ENCODE peak calls at places on chromosomes 11 and 22, in four cellular contexts. One of them, this sample, is unnamed.

GRCh38 chr11:119365071-119365591 is 16.4 kb downstream of the USP2 start:
- DNase-seq in spleen: peak; percentile 49
- DNase-seq in PC-9: no peak
- DNase-seq in neural progenitor cell: no peak
- DNase-seq in this sample: no peak

GRCh38 chr11:64436025-64436424 is 77.1 kb downstream of the RPS6KA4 start:
- DNase-seq in spleen: no peak
- DNase-seq in PC-9: peak; percentile 62
- DNase-seq in neural progenitor cell: no peak
- DNase-seq in this sample: no peak

GRCh38 chr11:120147950-120148270 is 10.0 kb upstream of the TRIM29 start:
- DNase-seq in spleen: no peak
- DNase-seq in PC-9: no peak
- DNase-seq in neural progenitor cell: no peak
- DNase-seq in this sample: no peak

GRCh38 chr11:65014146-65014960 is at the start of gene ARL2:
- DNase-seq in spleen: peak; percentile 95
- DNase-seq in PC-9: peak; percentile 91
- DNase-seq in neural progenitor cell: no peak
- DNase-seq in this sample: peak; percentile 77

GRCh38 chr11:132125855-132126841 is 755.7 kb downstream of the NTM start:
- DNase-seq in spleen: no peak
- DNase-seq in PC-9: no peak
- DNase-seq in neural progenitor cell: peak; percentile 52
- DNase-seq in this sample: no peak

GRCh38 chr11:45089845-45090499 is 56.5 kb upstream of the PRDM11 start:
- DNase-seq in spleen: no peak
- DNase-seq in PC-9: no peak
- DNase-seq in neural progenitor cell: peak; percentile 63
- DNase-seq in this sample: peak; percentile 24

GRCh38 chr11:3949132-3949531 is 93.7 kb downstream of the STIM1 start:
- DNase-seq in spleen: no peak
- DNase-seq in PC-9: no peak
- DNase-seq in neural progenitor cell: no peak
- DNase-seq in this sample: no peak

GRCh38 chr11:65842144-65842543 is 8.4 kb downstream of the SNX32 start:
- DNase-seq in spleen: no peak
- DNase-seq in PC-9: no peak
- DNase-seq in neural progenitor cell: no peak
- DNase-seq in this sample: no peak

GRCh38 chr11:133303262-133303661 is 229.0 kb downstream of the OPCML start:
- DNase-seq in spleen: no peak
- DNase-seq in PC-9: no peak
- DNase-seq in neural progenitor cell: no peak
- DNase-seq in this sample: no peak

GRCh38 chr22:49765091-49765771 is 62.4 kb downstream of the BRD1 start:
- DNase-seq in spleen: peak; percentile 66
- DNase-seq in PC-9: no peak
- DNase-seq in neural progenitor cell: no peak
- DNase-seq in this sample: no peak

GRCh38 chr11:62505112-62505783 is 41.4 kb downstream of the AHNAK start:
- DNase-seq in spleen: no peak
- DNase-seq in PC-9: no peak
- DNase-seq in neural progenitor cell: peak; percentile 63
- DNase-seq in this sample: no peak

GRCh38 chr11:22787565-22788162 is 41.9 kb downstream of the SVIP start:
- DNase-seq in spleen: no peak
- DNase-seq in PC-9: peak; percentile 12
- DNase-seq in neural progenitor cell: peak; percentile 71
- DNase-seq in this sample: peak; percentile 34

GRCh38 chr11:66479741-66480115 is 506 bp upstream of the DPP3 start:
- DNase-seq in spleen: no peak
- DNase-seq in PC-9: no peak
- DNase-seq in neural progenitor cell: no peak
- DNase-seq in this sample: peak; percentile 89

GRCh38 chr11:3091846-3092602 is 34.8 kb upstream of the CARS1 start:
- DNase-seq in spleen: peak; percentile 93
- DNase-seq in PC-9: peak; percentile 72
- DNase-seq in neural progenitor cell: peak; percentile 85
- DNase-seq in this sample: peak; percentile 90

GRCh38 chr11:125170406-125171031 is 6.0 kb downstream of the PKNOX2 start:
- DNase-seq in spleen: no peak
- DNase-seq in PC-9: no peak
- DNase-seq in neural progenitor cell: peak; percentile 65
- DNase-seq in this sample: no peak

GRCh38 chr11:87463486-87464102 is 425.9 kb downstream of the TMEM135 start:
- DNase-seq in spleen: no peak
- DNase-seq in PC-9: peak; percentile 3
- DNase-seq in neural progenitor cell: peak; percentile 66
- DNase-seq in this sample: peak; percentile 51

GRCh38 chr11:72581067-72581466 is 93.2 kb downstream of the PDE2A start:
- DNase-seq in spleen: peak; percentile 63
- DNase-seq in PC-9: no peak
- DNase-seq in neural progenitor cell: no peak
- DNase-seq in this sample: no peak

GRCh38 chr22:36419177-36419911 is 31.6 kb upstream of the MYH9 start:
- DNase-seq in spleen: no peak
- DNase-seq in PC-9: peak; percentile 44
- DNase-seq in neural progenitor cell: no peak
- DNase-seq in this sample: no peak

GRCh38 chr11:101618691-101619090 is 34.9 kb upstream of the TRPC6 start:
- DNase-seq in spleen: no peak
- DNase-seq in PC-9: no peak
- DNase-seq in neural progenitor cell: no peak
- DNase-seq in this sample: peak; percentile 60

GRCh38 chr22:39546889-39547586 is 14.5 kb upstream of the RPS19BP1 start:
- DNase-seq in spleen: no peak
- DNase-seq in PC-9: no peak
- DNase-seq in neural progenitor cell: no peak
- DNase-seq in this sample: no peak

GRCh38 chr22:29813126-29813525 is 24.9 kb downstream of the ASCC2 start:
- DNase-seq in spleen: no peak
- DNase-seq in PC-9: no peak
- DNase-seq in neural progenitor cell: no peak
- DNase-seq in this sample: no peak

GRCh38 chr22:29816128-29816527 is 21.9 kb downstream of the ASCC2 start:
- DNase-seq in spleen: no peak
- DNase-seq in PC-9: no peak
- DNase-seq in neural progenitor cell: no peak
- DNase-seq in this sample: no peak

GRCh38 chr22:29815580-29815979 is 22.5 kb downstream of the ASCC2 start:
- DNase-seq in spleen: no peak
- DNase-seq in PC-9: no peak
- DNase-seq in neural progenitor cell: no peak
- DNase-seq in this sample: no peak

GRCh38 chr22:29813563-29813962 is 24.5 kb downstream of the ASCC2 start:
- DNase-seq in spleen: no peak
- DNase-seq in PC-9: no peak
- DNase-seq in neural progenitor cell: no peak
- DNase-seq in this sample: peak; percentile 30

DNA sequence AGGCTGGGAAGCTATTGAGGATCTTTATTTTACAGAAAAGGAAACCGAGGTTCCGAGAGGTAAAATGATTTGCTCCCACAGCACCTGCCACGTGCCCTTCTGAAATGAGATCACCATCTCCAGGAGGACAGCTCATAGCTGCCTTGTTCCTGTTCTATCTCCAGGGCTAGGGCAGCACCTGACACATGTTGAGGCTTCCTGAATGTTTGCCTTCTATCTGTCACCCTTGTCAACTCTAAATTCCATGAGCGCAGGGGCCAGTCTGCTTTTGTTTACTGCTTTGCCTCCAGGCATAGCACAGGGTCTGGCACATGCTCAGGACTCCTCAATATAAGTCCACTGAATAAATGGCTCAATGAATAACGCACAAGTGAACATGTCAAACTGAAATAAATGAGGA is 24.1 kb downstream of the ASCC2 start:
- DNase-seq in spleen: no peak
- DNase-seq in PC-9: no peak
- DNase-seq in neural progenitor cell: no peak
- DNase-seq in this sample: no peak
- H3K27ac ChIP-seq in spleen: no peak overlapping the region
- H3K27ac ChIP-seq in PC-9: peak overlapping the region; percentile 71
- H3K27ac ChIP-seq in neural progenitor cell: no peak overlapping the region
- H3K27ac ChIP-seq in this sample: no peak overlapping the region

GRCh38 chr11:55707029-55707428 is 45.0 kb downstream of the OR4C6 start:
- DNase-seq in spleen: no peak
- DNase-seq in PC-9: no peak
- DNase-seq in neural progenitor cell: peak; percentile 9
- DNase-seq in this sample: peak; percentile 23
- TF ChIP-seq CTCF in spleen: no peak
- TF ChIP-seq CTCF in PC-9: peak; percentile 91
- TF ChIP-seq CTCF in neural progenitor cell: peak; percentile 62
- TF ChIP-seq CTCF in this sample: peak; percentile 74

DNA sequence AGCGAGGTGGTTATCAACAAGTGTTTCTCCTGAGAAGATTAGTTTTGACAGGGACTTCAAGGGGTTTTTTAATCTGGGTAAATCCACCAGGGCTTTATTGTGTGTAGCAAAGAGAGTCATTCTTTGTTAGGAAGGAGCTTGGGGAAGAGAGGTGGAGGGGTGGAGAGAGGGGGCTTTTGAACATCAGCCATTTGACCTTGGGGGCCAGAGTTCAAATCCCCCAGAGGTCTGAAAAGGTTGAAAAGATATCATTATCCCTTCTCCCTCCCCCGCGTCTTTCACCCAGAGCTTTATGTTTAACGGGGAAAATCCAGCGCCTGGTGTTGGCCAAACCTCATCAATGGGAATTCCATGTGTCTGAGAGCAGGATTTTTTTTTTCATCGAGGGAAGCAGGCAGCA is 122.5 kb upstream of the HSD17B12 start:
- DNase-seq in spleen: no peak
- DNase-seq in PC-9: no peak
- DNase-seq in neural progenitor cell: peak; percentile 57
- DNase-seq in this sample: no peak
- H3K27ac ChIP-seq in spleen: no peak overlapping the region
- H3K27ac ChIP-seq in PC-9: no peak overlapping the region
- H3K27ac ChIP-seq in neural progenitor cell: no peak overlapping the region
- H3K27ac ChIP-seq in this sample: no peak overlapping the region

DNA sequence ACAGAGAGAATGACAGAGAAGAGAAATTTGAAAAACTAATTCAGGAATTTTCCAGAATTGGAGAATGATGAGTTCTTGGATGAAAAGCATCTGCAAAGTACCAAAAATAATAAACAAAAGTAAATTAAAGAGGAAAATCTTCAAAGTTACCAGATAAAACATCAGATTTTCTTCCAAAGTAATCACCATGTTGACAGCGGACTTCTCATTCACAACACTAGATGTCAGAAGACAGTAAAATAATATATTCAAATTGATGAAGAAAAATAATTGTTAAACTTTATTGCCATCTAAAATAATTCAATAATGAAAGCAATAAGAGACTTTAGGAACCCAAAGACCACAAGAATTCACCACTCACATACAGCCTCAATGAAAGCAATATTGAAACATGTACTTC is 355.2 kb downstream of the DYNC2H1 start:
- DNase-seq in spleen: no peak
- DNase-seq in PC-9: no peak
- DNase-seq in neural progenitor cell: no peak
- DNase-seq in this sample: no peak
- TF ChIP-seq CTCF in spleen: no peak
- TF ChIP-seq CTCF in PC-9: peak; percentile 16
- TF ChIP-seq CTCF in neural progenitor cell: no peak
- TF ChIP-seq CTCF in this sample: no peak

DNA sequence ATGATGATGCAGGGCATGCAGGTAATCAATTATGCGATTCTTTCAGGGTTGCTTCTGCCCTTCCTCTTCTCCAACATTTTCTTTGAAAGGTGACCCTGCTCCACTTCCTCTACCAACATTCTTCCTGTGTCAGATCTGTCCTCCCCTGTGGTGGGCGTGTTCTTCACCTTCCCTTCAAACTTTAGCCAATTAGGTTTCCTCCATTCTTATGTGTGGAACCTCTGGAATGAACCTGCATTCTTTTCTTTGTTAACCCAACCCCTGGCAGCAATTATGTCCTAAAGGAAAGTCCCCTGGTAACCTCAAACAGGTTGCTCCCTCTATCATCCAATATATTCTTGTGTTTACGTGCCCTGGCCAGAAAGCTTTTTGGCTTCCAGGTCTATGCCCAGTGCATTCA is 22.4 kb downstream of the KIRREL3 start:
- DNase-seq in spleen: no peak
- DNase-seq in PC-9: peak; percentile 46
- DNase-seq in neural progenitor cell: peak; percentile 10
- DNase-seq in this sample: no peak
- H3K27ac ChIP-seq in spleen: no peak overlapping the region
- H3K27ac ChIP-seq in PC-9: no peak overlapping the region
- H3K27ac ChIP-seq in neural progenitor cell: no peak overlapping the region
- H3K27ac ChIP-seq in this sample: no peak overlapping the region

DNA sequence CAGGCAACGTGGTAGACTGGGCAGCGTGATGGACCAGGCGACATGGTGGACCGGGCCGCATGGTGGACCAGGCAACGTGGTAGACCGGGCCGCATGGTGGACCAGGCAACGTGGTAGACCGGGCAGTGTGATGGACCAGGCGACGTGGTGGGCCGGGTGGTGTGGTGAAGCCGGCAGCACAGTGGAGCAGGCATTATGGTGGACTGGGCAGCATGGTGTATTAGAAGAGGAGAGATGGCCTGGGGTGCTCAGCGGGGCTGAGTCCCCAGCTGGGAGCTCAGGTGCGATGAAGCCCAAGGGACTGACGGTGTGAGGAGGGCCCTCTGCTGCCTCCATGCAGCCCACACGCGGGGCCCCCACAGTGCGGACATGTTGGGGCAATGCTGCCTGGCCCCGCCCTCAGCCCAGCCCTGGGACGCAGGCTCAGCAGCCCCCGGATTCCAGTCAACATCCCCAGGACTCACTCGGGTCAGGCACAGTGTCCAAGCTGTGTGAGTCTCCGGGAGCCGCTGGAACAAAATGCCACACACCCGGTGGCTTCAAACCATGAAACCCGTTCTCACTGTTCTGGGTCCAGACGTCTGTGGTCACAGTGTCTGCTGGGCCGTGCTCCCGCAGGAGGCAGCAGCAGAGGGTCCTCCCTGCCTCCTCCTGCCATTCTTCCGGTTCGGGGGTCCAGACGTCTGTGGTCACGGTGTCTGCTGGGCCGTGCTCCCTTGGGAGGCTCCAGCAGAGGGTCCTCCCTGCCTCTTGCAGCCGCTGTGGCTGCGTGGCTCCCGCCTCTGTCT is 1084.9 kb downstream of the BRD1 start:
- DNase-seq in spleen: peak; percentile 56
- DNase-seq in PC-9: no peak
- DNase-seq in neural progenitor cell: no peak
- DNase-seq in this sample: no peak
- TF ChIP-seq CTCF in spleen: no peak
- TF ChIP-seq CTCF in PC-9: no peak
- TF ChIP-seq CTCF in neural progenitor cell: no peak
- TF ChIP-seq CTCF in this sample: no peak

GRCh38 chr22:31079095-31079642 is 1.9 kb upstream of the SMTN start:
- DNase-seq in spleen: no peak
- DNase-seq in PC-9: no peak
- DNase-seq in neural progenitor cell: no peak
- DNase-seq in this sample: no peak
- H3K27ac ChIP-seq in spleen: peak overlapping the region; percentile 49
- H3K27ac ChIP-seq in PC-9: no peak overlapping the region
- H3K27ac ChIP-seq in neural progenitor cell: no peak overlapping the region
- H3K27ac ChIP-seq in this sample: no peak overlapping the region